ENCODE peak calls at places on chromosome X, in six cellular contexts. One of them, this sample, is unnamed.

GRCh38 chrX:102746134-102746584 is 25.6 kb downstream of the GPRASP3 start:
- DNase-seq in astrocyte: no peak
- DNase-seq in GM10248: no peak
- DNase-seq in B cell: no peak
- DNase-seq in WTC11: peak
- DNase-seq in IMR-90: no peak
- DNase-seq in this sample: no peak

GRCh38 chrX:39144965-39145364 is 343.7 kb downstream of the MID1IP1 start:
- DNase-seq in astrocyte: no peak
- DNase-seq in GM10248: no peak
- DNase-seq in B cell: no peak
- DNase-seq in WTC11: no peak
- DNase-seq in IMR-90: no peak
- DNase-seq in this sample: no peak

GRCh38 chrX:76433219-76433618 is 5.7 kb downstream of the MAGEE1 start:
- DNase-seq in astrocyte: no peak
- DNase-seq in GM10248: no peak
- DNase-seq in B cell: no peak
- DNase-seq in WTC11: no peak
- DNase-seq in IMR-90: no peak
- DNase-seq in this sample: no peak

GRCh38 chrX:69556094-69557011 is 52.2 kb downstream of the NALF2 start:
- DNase-seq in astrocyte: no peak
- DNase-seq in GM10248: no peak
- DNase-seq in B cell: no peak
- DNase-seq in WTC11: peak
- DNase-seq in IMR-90: no peak
- DNase-seq in this sample: no peak

GRCh38 chrX:57669961-57670360 is 10.1 kb downstream of the NLRP2B start:
- DNase-seq in astrocyte: no peak
- DNase-seq in GM10248: no peak
- DNase-seq in B cell: no peak
- DNase-seq in WTC11: no peak
- DNase-seq in IMR-90: no peak
- DNase-seq in this sample: no peak

GRCh38 chrX:24153175-24153795 is 3.8 kb downstream of the ZFX start:
- DNase-seq in astrocyte: no peak
- DNase-seq in GM10248: no peak
- DNase-seq in B cell: no peak
- DNase-seq in WTC11: peak
- DNase-seq in IMR-90: no peak
- DNase-seq in this sample: no peak

GRCh38 chrX:136646602-136647239 is 1.2 kb upstream of the CD40LG start:
- DNase-seq in astrocyte: no peak
- DNase-seq in GM10248: no peak
- DNase-seq in B cell: no peak
- DNase-seq in WTC11: no peak
- DNase-seq in IMR-90: no peak
- DNase-seq in this sample: no peak

GRCh38 chrX:46407753-46408130 is 137.5 kb downstream of the ZNF674 start:
- DNase-seq in astrocyte: peak
- DNase-seq in GM10248: no peak
- DNase-seq in B cell: no peak
- DNase-seq in WTC11: no peak
- DNase-seq in IMR-90: peak
- DNase-seq in this sample: no peak

GRCh38 chrX:110791206-110791605 is 4.4 kb downstream of the CHRDL1 start:
- DNase-seq in astrocyte: no peak
- DNase-seq in GM10248: no peak
- DNase-seq in B cell: no peak
- DNase-seq in WTC11: no peak
- DNase-seq in IMR-90: no peak
- DNase-seq in this sample: no peak

GRCh38 chrX:154485150-154486051 is 1.0 kb downstream of the UBL4A start:
- DNase-seq in astrocyte: no peak
- DNase-seq in GM10248: no peak
- DNase-seq in B cell: peak
- DNase-seq in WTC11: no peak
- DNase-seq in IMR-90: no peak
- DNase-seq in this sample: no peak

GRCh38 chrX:140733766-140734342 is 24.3 kb downstream of the LINC00632 start:
- DNase-seq in astrocyte: peak
- DNase-seq in GM10248: peak
- DNase-seq in B cell: peak
- DNase-seq in WTC11: peak
- DNase-seq in IMR-90: peak
- DNase-seq in this sample: peak

GRCh38 chrX:52341493-52341892 is 27.3 kb upstream of the XAGE2 start:
- DNase-seq in astrocyte: no peak
- DNase-seq in GM10248: no peak
- DNase-seq in B cell: no peak
- DNase-seq in WTC11: no peak
- DNase-seq in IMR-90: no peak
- DNase-seq in this sample: no peak

GRCh38 chrX:19811807-19812604 is 75.4 kb downstream of the SH3KBP1 start:
- DNase-seq in astrocyte: peak
- DNase-seq in GM10248: no peak
- DNase-seq in B cell: no peak
- DNase-seq in WTC11: no peak
- DNase-seq in IMR-90: peak
- DNase-seq in this sample: no peak

GRCh38 chrX:19810809-19811208 is 76.6 kb downstream of the SH3KBP1 start:
- DNase-seq in astrocyte: no peak
- DNase-seq in GM10248: no peak
- DNase-seq in B cell: no peak
- DNase-seq in WTC11: no peak
- DNase-seq in IMR-90: peak
- DNase-seq in this sample: no peak

GRCh38 chrX:19814778-19815177 is 72.6 kb downstream of the SH3KBP1 start:
- DNase-seq in astrocyte: no peak
- DNase-seq in GM10248: no peak
- DNase-seq in B cell: no peak
- DNase-seq in WTC11: no peak
- DNase-seq in IMR-90: no peak
- DNase-seq in this sample: no peak

GRCh38 chrX:19810370-19810769 is 77.0 kb downstream of the SH3KBP1 start:
- DNase-seq in astrocyte: no peak
- DNase-seq in GM10248: no peak
- DNase-seq in B cell: no peak
- DNase-seq in WTC11: no peak
- DNase-seq in IMR-90: no peak
- DNase-seq in this sample: no peak

GRCh38 chrX:19814240-19814639 is 73.2 kb downstream of the SH3KBP1 start:
- DNase-seq in astrocyte: no peak
- DNase-seq in GM10248: no peak
- DNase-seq in B cell: no peak
- DNase-seq in WTC11: peak
- DNase-seq in IMR-90: no peak
- DNase-seq in this sample: no peak
- TF ChIP-seq CTCF in astrocyte: no peak
- TF ChIP-seq CTCF in GM10248: peak
- TF ChIP-seq CTCF in B cell: no peak
- TF ChIP-seq CTCF in WTC11: no peak
- TF ChIP-seq CTCF in IMR-90: no peak
- TF ChIP-seq CTCF in this sample: no peak

DNA sequence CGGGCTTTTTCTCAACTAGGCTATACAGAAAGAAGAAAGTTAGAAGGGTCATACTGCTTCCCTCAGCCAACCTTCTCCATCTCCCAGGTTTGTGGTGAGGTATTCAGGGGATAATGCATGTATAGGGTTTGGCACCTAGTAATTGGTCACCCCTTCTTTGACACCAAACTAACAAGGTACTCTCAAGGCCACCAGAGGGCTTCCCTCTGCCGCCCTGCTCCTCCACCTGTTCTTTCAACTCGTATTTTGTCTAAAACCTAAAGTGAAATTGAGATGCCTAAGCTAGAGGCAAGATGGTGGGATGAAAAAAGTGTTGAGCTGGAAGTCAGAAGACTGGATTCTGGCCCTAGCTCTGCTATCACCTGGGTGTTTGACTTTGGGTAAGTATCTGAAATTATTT is 22.0 kb downstream of the CT47C1 start:
- DNase-seq in astrocyte: no peak
- DNase-seq in GM10248: no peak
- DNase-seq in B cell: no peak
- DNase-seq in WTC11: no peak
- DNase-seq in IMR-90: no peak
- DNase-seq in this sample: no peak
- TF ChIP-seq CTCF in astrocyte: no peak
- TF ChIP-seq CTCF in GM10248: no peak
- TF ChIP-seq CTCF in B cell: no peak
- TF ChIP-seq CTCF in WTC11: no peak
- TF ChIP-seq CTCF in IMR-90: no peak
- TF ChIP-seq CTCF in this sample: no peak

GRCh38 chrX:115547448-115547847 is 13.5 kb upstream of the PLS3 start:
- DNase-seq in astrocyte: no peak
- DNase-seq in GM10248: no peak
- DNase-seq in B cell: no peak
- DNase-seq in WTC11: no peak
- DNase-seq in IMR-90: no peak
- DNase-seq in this sample: no peak
- TF ChIP-seq CTCF in astrocyte: no peak
- TF ChIP-seq CTCF in GM10248: no peak
- TF ChIP-seq CTCF in B cell: no peak
- TF ChIP-seq CTCF in WTC11: no peak
- TF ChIP-seq CTCF in IMR-90: no peak
- TF ChIP-seq CTCF in this sample: peak

DNA sequence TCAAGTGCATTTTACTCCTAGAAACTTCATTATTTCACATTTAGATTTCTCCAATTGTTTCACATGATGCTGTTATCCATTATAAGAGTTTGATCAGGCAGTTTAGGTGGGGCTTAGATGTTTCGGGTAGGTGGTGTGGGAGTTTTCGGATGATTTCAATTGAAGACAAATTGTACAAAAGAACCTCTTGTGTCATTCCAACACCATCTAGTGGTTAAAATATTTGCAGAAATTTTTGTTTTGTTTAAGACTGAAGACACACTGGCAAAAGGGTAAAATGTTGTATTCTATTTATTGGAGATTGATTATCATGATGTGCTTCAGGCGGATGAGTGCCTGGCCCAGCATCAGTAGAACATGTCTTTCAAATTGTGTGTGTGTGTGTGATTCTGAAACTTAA is 212.7 kb downstream of the SH3BGRL start:
- DNase-seq in astrocyte: no peak
- DNase-seq in GM10248: no peak
- DNase-seq in B cell: no peak
- DNase-seq in WTC11: no peak
- DNase-seq in IMR-90: no peak
- DNase-seq in this sample: no peak
- TF ChIP-seq CTCF in astrocyte: no peak
- TF ChIP-seq CTCF in GM10248: no peak
- TF ChIP-seq CTCF in B cell: no peak
- TF ChIP-seq CTCF in WTC11: no peak
- TF ChIP-seq CTCF in IMR-90: peak
- TF ChIP-seq CTCF in this sample: no peak

GRCh38 chrX:13598877-13599276 is 29.5 kb downstream of the EGFL6 start:
- DNase-seq in astrocyte: no peak
- DNase-seq in GM10248: no peak
- DNase-seq in B cell: no peak
- DNase-seq in WTC11: peak
- DNase-seq in IMR-90: peak
- DNase-seq in this sample: no peak
- TF ChIP-seq CTCF in astrocyte: no peak
- TF ChIP-seq CTCF in GM10248: peak
- TF ChIP-seq CTCF in B cell: no peak
- TF ChIP-seq CTCF in WTC11: no peak
- TF ChIP-seq CTCF in IMR-90: peak
- TF ChIP-seq CTCF in this sample: peak

This sample was measured in neural crest cell.